ENCODE peak calls at places on chromosomes 13 and 19, in six cellular contexts. Y is SK-N-SH, B is H1, I is GM12878, H is HepG2, K is HCT116. X is an unnamed sample.

GRCh38 chr19:37346091-37346490 is 24.8 kb upstream of the ZNF527 start:
- DNase-seq in B (no peak), I (no peak), K (no peak), Y (no peak), H (no peak), X (no peak)

GRCh38 chr19:17376935-17377600 is at the start of gene PLVAP:
- DNase-seq in Y (no peak), I (no peak), H (no peak), K (no peak), B (no peak), X (peak; percentile 69)

GRCh38 chr13:87498681-87499080 is 172.5 kb upstream of the SLITRK5 start:
- DNase-seq in H (peak; percentile 0), K (no peak), Y (no peak), B (no peak), I (no peak), X (no peak)

GRCh38 chr19:14138576-14139265 is 2.3 kb upstream of the ASF1B start:
- DNase-seq in B (no peak), K (no peak), H (no peak), Y (no peak), I (no peak), X (peak; percentile 35)

GRCh38 chr19:41889896-41890295 is 6.9 kb downstream of the ARHGEF1 start:
- DNase-seq in B (no peak), K (no peak), Y (no peak), I (no peak), H (no peak), X (no peak)

GRCh38 chr13:72849571-72849970 is 67.6 kb downstream of the PIBF1 start:
- DNase-seq in H (no peak), Y (no peak), I (no peak), K (no peak), B (no peak), X (no peak)

GRCh38 chr19:12159773-12160414 is 3.0 kb upstream of the ZNF136 start:
- DNase-seq in K (no peak), B (no peak), I (no peak), H (no peak), Y (peak; percentile 48), X (no peak)

GRCh38 chr13:57636811-57637210 is 5.3 kb downstream of the PCDH17 start:
- DNase-seq in I (no peak), B (no peak), K (no peak), Y (no peak), H (no peak), X (no peak)

GRCh38 chr13:112716841-112717520 is 27.1 kb downstream of the ATP11A start:
- DNase-seq in Y (no peak), H (no peak), B (no peak), K (no peak), I (no peak), X (no peak)

GRCh38 chr19:3620817-3621547 is 5.6 kb downstream of the CACTIN start:
- DNase-seq in I (no peak), Y (no peak), K (no peak), H (no peak), B (no peak), X (no peak)

GRCh38 chr19:53847555-53847954 is 20.1 kb upstream of the MYADM start:
- DNase-seq in H (no peak), B (no peak), Y (no peak), I (no peak), K (no peak), X (no peak)

GRCh38 chr19:2328401-2329161 is at the start of the genes LSM7 and SPPL2B:
- DNase-seq in B (peak; percentile 90), K (peak; percentile 63), I (peak; percentile 64), Y (peak; percentile 100), H (peak; percentile 72), X (peak; percentile 90)

GRCh38 chr13:49495783-49496762 is at the start of gene PHF11:
- DNase-seq in H (peak; percentile 63), I (peak; percentile 65), Y (peak; percentile 57), B (peak; percentile 83), K (no peak), X (peak; percentile 58)

GRCh38 chr13:109043561-109044075 is 414.2 kb downstream of the MYO16 start:
- DNase-seq in Y (no peak), B (no peak), K (no peak), H (no peak), I (no peak), X (no peak)

GRCh38 chr13:33740134-33740538 is 77.8 kb upstream of the RFC3 start:
- DNase-seq in I (no peak), Y (no peak), K (no peak), H (no peak), B (no peak), X (peak; percentile 37)

GRCh38 chr13:44223785-44224432 is 149.7 kb upstream of the SERP2 start:
- DNase-seq in H (no peak), B (no peak), I (no peak), K (no peak), Y (no peak), X (no peak)

GRCh38 chr19:31231181-31231580 is 118.1 kb downstream of the TSHZ3 start:
- DNase-seq in I (no peak), K (no peak), B (no peak), H (no peak), Y (no peak), X (no peak)

GRCh38 chr19:36139473-36140288 is at the start of gene CAPNS1:
- DNase-seq in H (peak; percentile 88), K (peak; percentile 95), B (peak; percentile 98), Y (peak; percentile 98), I (peak; percentile 88), X (peak; percentile 97)
- H3K4me3 ChIP-seq in H (peak within 1 kb of the TSS; percentile 98), K (peak within 1 kb of the TSS; percentile 94), B (peak within 1 kb of the TSS; percentile 98), Y (peak within 1 kb of the TSS; percentile 90), I (peak within 1 kb of the TSS; percentile 96), X (peak within 1 kb of the TSS; percentile 89)

GRCh38 chr19:29617336-29618266 is 11.5 kb downstream of the POP4 start:
- DNase-seq in H (no peak), Y (no peak), B (no peak), I (no peak), K (no peak), X (no peak)
- TF ChIP-seq POLR2AphosphoS5 in H (no peak), Y (no peak), B (no peak), I (no peak), K (no peak), X (no peak)

DNA sequence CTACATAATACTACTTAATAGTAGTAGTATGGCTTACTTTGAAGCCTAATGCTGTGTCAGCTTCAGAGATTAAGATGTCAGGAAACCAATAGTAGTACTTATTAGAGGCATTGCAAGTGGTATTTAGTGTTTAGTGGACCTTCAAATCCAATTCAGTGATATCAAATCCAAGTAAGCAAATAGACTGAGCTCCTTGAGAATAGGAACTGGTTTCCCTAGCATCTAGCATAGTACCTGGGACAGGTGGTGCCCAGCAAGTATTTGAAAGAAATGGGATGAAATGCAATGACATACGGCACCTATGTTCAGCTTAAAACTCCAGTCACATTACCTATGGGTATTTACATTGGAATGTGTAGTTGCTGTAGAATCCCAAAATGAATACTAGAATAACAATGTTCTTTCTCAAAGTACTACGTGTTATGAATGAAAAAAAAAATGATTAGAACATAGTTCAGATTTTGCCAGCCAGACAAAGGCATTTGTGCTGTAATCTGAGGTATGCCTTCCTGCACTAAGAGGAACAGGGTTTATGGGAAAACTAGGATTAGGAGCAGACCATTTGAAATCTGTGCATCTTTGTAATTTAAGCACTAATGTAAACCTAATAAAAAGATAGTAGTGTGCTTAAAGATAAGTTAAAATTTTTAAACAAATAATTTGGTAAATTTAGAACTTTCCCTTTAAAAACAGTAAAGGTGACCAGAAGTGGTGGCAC is 17.1 kb downstream of the LSM14A start:
- DNase-seq in H (no peak), I (no peak), B (no peak), Y (no peak), K (no peak), X (no peak)
- TF ChIP-seq MAX in H (no peak), I (no peak), B (no peak), Y (no peak), K (no peak), X (no peak)

GRCh38 chr19:45345506-45345860 is 4.9 kb downstream of the KLC3 start:
- DNase-seq in Y (no peak), H (no peak), K (no peak), I (no peak), B (no peak), X (no peak)
- H3K4me3 ChIP-seq in Y (no peak overlapping the region), H (no peak overlapping the region), K (no peak overlapping the region), I (no peak overlapping the region), B (no peak overlapping the region), X (no peak overlapping the region)

GRCh38 chr19:49340865-49341718 is 5.9 kb downstream of the CD37 start:
- DNase-seq in K (no peak), I (no peak), Y (no peak), H (no peak), B (no peak), X (no peak)
- TF ChIP-seq POLR2AphosphoS5 in K (no peak), I (no peak), Y (no peak), H (no peak), B (no peak), X (no peak)

DNA sequence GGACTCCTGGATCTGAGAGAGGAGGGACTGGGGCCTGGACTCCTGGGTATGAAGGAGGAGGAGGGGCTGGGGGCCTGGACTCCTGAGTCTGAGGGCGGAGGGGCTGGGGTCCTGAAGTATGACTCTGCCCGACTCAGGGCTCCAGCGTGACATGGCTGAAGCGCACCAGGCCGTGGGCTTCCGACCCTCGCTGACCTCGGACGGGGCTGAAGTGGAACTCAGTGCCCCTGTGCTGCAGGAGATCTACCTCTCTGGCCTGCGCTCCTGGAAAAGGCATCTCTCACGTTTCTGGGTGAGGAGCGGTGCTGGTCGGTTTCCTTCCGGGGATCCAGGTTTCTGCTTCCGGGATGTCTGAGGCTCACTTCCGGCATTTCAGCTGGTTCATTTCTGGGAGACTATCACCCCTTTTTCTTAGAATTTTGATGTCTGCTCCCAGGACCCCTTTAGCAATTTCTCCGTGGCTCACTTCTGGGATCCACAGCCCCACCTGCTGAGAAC is 1.2 kb downstream of the CPT1C start:
- DNase-seq in I (no peak), B (no peak), Y (peak; percentile 72), K (no peak), H (no peak), X (no peak)
- TF ChIP-seq MAX in I (no peak), B (no peak), Y (peak; percentile 63), K (no peak), H (no peak), X (no peak)

GRCh38 chr19:43132696-43133095 is 50.2 kb upstream of the PSG2 start:
- DNase-seq in K (no peak), B (no peak), I (no peak), H (no peak), Y (no peak), X (no peak)
- H3K4me3 ChIP-seq in K (no peak overlapping the region), B (no peak overlapping the region), I (no peak overlapping the region), H (no peak overlapping the region), Y (no peak overlapping the region), X (no peak overlapping the region)

X was measured in endothelial cell of umbilical vein.